ENCODE peak calls at places on chromosomes 13 and 19, in five cellular contexts. V, K, M, B and F are unnamed samples.

GRCh38 chr13:113049521-113049941 is 56.1 kb upstream of the F7 start:
- DNase-seq in V (peak; percentile 31), K (no peak), M (no peak), B (no peak), F (peak; percentile 40)

GRCh38 chr13:42312817-42313431 is 41.0 kb downstream of the AKAP11 start:
- DNase-seq in V (no peak), K (no peak), M (no peak), B (no peak), F (no peak)

GRCh38 chr19:47135156-47135555 is 4.5 kb downstream of the SAE1 start:
- DNase-seq in V (no peak), K (no peak), M (no peak), B (no peak), F (no peak)

GRCh38 chr13:103516009-103516795 is 450.0 kb upstream of the SLC10A2 start:
- DNase-seq in V (no peak), K (no peak), M (no peak), B (no peak), F (no peak)

GRCh38 chr13:40102854-40103253 is 447.4 kb downstream of the COG6 start:
- DNase-seq in V (no peak), K (peak; percentile 73), M (no peak), B (no peak), F (peak; percentile 29)

GRCh38 chr19:8532170-8532569 is 18.2 kb upstream of the ZNF414 start:
- DNase-seq in V (no peak), K (no peak), M (no peak), B (no peak), F (no peak)

GRCh38 chr19:51783373-51783772 is 11.6 kb upstream of the FPR3 start:
- DNase-seq in V (no peak), K (peak; percentile 58), M (no peak), B (no peak), F (peak; percentile 28)

GRCh38 chr13:109844396-109844795 is 58.0 kb upstream of the IRS2 start:
- DNase-seq in V (no peak), K (no peak), M (no peak), B (peak; percentile 61), F (peak; percentile 26)

GRCh38 chr19:51327066-51327985 is 14.6 kb downstream of the VSIG10L start:
- DNase-seq in V (no peak), K (peak; percentile 74), M (no peak), B (peak; percentile 41), F (peak; percentile 32)

GRCh38 chr19:35248310-35249145 is at the start of gene LSR:
- DNase-seq in V (no peak), K (no peak), M (peak; percentile 43), B (no peak), F (no peak)

GRCh38 chr19:7247160-7247559 is 47.1 kb downstream of the INSR start:
- DNase-seq in V (no peak), K (no peak), M (no peak), B (no peak), F (no peak)

GRCh38 chr19:11061951-11062350 is 27.3 kb upstream of the LDLR start:
- DNase-seq in V (no peak), K (no peak), M (no peak), B (no peak), F (no peak)

GRCh38 chr13:73303858-73304257 is 245.1 kb downstream of the KLF5 start:
- DNase-seq in V (no peak), K (no peak), M (no peak), B (no peak), F (peak; percentile 3)

GRCh38 chr13:114130708-114131580 is 1.5 kb downstream of the RASA3 start:
- DNase-seq in V (peak; percentile 65), K (peak; percentile 78), M (no peak), B (peak; percentile 82), F (peak; percentile 88)

GRCh38 chr19:5515737-5516136 is 52.0 kb downstream of the TINCR start:
- DNase-seq in V (no peak), K (no peak), M (no peak), B (no peak), F (no peak)

GRCh38 chr19:4064551-4065260 is 2.0 kb downstream of the ZBTB7A start:
- DNase-seq in V (peak; percentile 70), K (peak; percentile 43), M (no peak), B (peak; percentile 54), F (no peak)

GRCh38 chr19:10421240-10421948 is 1.1 kb downstream of the PDE4A start:
- DNase-seq in V (no peak), K (no peak), M (no peak), B (no peak), F (no peak)

GRCh38 chr19:39351537-39352037 is 9.4 kb downstream of the SAMD4B start:
- DNase-seq in V (no peak), K (peak; percentile 8), M (no peak), B (peak; percentile 31), F (peak; percentile 36)

GRCh38 chr13:78659450-78660110 is 625 bp upstream of the OBI1 start:
- DNase-seq in V (no peak), K (no peak), M (no peak), B (no peak), F (no peak)

GRCh38 chr13:74444161-74444571 is 310.0 kb upstream of the KLF12 start:
- DNase-seq in V (no peak), K (no peak), M (no peak), B (no peak), F (peak; percentile 6)

GRCh38 chr19:38417544-38418506 is 8.2 kb downstream of the RASGRP4 start:
- DNase-seq in V (peak; percentile 59), K (peak; percentile 43), M (no peak), B (peak; percentile 11), F (no peak)

GRCh38 chr13:28467886-28468519 is 26.9 kb downstream of the FLT1 start:
- DNase-seq in V (no peak), K (peak; percentile 52), M (no peak), B (no peak), F (no peak)

GRCh38 chr13:44306401-44307192 is 67.0 kb upstream of the SERP2 start:
- DNase-seq in V (peak; percentile 28), K (peak; percentile 95), M (peak; percentile 47), B (peak; percentile 98), F (peak; percentile 87)

GRCh38 chr19:13154911-13155471 is 4.8 kb downstream of the IER2 start:
- DNase-seq in V (peak; percentile 72), K (peak; percentile 79), M (no peak), B (peak; percentile 57), F (peak; percentile 69)

DNA sequence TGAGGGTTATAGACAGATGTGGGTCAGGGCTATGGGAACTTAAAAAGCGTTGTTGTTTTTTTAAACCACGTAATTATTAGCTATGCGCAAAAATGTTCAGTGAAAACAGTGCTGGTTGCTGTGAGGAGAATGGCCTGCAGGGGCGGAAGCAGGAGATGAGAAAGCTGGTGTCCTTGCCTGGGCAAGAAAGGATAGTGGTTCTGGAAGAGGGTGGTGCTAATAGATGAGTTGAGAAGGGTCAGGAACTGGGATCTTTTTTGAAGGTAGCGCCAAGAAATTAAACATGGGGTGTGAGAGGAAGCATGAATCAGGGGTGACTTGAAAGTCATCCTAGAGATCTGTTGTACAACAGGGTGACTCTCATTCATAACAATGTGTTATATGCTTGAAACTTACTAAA is 4.8 kb upstream of the SMG9 start:
- DNase-seq in V (no peak), K (peak; percentile 33), M (no peak), B (peak; percentile 49), F (peak; percentile 69)
- TF ChIP-seq CTCF in V (no peak), K (peak; percentile 49), M (no peak), B (peak; percentile 53), F (peak; percentile 67)

GRCh38 chr19:18420931-18421330 is 1.7 kb downstream of the SSBP4 start:
- DNase-seq in V (no peak), K (no peak), M (no peak), B (no peak), F (no peak)
- H3K4me3 ChIP-seq in V (peak overlapping the region; percentile 66), K (no peak overlapping the region), M (peak overlapping the region; percentile 65), B (peak overlapping the region; percentile 60), F (peak overlapping the region; percentile 70)

GRCh38 chr19:16659832-16660708 is at the start of gene SMIM7:
- DNase-seq in V (peak; percentile 98), K (peak; percentile 100), M (peak; percentile 90), B (peak; percentile 99), F (peak; percentile 98)
- TF ChIP-seq CTCF in V (no peak), K (peak; percentile 13), M (no peak), B (no peak), F (no peak)

DNA sequence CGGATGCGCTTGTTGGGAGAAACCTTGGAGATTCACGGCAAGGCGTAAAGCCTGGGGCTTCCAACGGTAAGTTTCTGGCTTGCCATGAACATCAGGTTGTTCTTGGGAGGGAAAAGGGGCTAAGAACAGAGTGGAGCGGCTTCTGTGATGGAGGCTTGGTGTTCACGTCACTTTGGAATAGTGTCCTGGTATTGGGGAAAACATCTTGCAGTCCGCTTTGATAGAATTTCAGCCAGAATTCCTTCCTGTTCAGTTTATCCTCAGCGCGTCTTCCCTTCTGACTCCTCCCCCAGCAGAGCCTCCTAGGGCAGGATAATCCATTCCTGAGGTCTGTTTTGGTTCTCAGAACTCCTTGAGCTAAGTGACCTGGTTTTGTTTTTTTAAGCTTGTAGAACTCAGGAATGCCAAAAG is 2.0 kb downstream of the KCTD15 start:
- DNase-seq in V (no peak), K (peak; percentile 53), M (no peak), B (peak; percentile 18), F (peak; percentile 33)
- H3K4me3 ChIP-seq in V (peak overlapping the region; percentile 91), K (peak overlapping the region; percentile 78), M (no peak overlapping the region), B (no peak overlapping the region), F (peak overlapping the region; percentile 74)

GRCh38 chr13:46712524-46712923 is 84.4 kb downstream of the ESD start:
- DNase-seq in V (no peak), K (no peak), M (no peak), B (no peak), F (no peak)
- TF ChIP-seq CTCF in V (no peak), K (peak; percentile 5), M (no peak), B (no peak), F (no peak)

DNA sequence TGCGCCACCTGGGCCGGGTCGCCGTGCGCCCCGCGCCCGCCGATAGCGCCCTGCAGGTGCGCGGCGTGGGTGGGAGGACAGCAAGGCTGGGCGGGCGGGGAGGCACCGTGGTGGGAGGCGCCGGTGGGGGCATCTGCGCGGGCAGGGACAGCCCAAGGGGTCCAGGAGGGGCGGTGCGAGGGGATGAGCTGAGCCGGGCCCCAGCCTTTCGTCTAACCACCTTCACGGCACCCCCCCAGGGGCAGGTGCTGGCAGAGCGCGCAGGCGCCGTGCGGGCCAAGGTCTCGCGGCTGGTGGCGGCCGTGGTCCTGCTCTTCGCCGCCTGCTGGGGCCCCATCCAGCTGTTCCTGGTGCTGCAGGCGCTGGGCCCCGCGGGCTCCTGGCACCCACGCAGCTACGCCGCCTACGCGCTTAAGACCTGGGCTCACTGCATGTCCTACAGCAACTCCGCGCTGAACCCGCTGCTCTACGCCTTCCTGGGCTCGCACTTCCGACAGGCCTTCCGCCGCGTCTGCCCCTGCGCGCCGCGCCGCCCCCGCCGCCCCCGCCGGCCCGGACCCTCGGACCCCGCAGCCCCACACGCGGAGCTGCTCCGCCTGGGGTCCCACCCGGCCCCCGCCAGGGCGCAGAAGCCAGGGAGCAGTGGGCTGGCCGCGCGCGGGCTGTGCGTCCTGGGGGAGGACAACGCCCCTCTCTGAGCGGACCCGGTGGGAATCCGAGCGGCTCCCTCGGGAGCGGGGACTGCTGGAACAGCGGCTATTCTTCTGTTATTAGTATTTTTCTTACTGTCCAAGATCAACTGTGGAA is 3.1 kb downstream of the KISS1R start:
- DNase-seq in V (no peak), K (peak; percentile 53), M (no peak), B (peak; percentile 11), F (no peak)
- H3K4me3 ChIP-seq in V (peak overlapping the region; percentile 28), K (peak overlapping the region; percentile 13), M (peak overlapping the region; percentile 26), B (no peak overlapping the region), F (no peak overlapping the region)

GRCh38 chr13:92175330-92175729 is 776.9 kb downstream of the GPC5 start:
- DNase-seq in V (no peak), K (peak; percentile 94), M (no peak), B (peak; percentile 88), F (peak; percentile 6)
- TF ChIP-seq CTCF in V (peak; percentile 14), K (peak; percentile 69), M (peak; percentile 48), B (peak; percentile 24), F (peak; percentile 31)